ENCODE peak calls at places on chromosomes 7 and 10, in nine cellular contexts. J, Y, H, L, C, I, U, N and K are unnamed samples.
A peak's percentile ranks its signal among the peaks of the same experiment; 100 is the strongest.

GRCh38 chr7:131844380-131844779 is 288.0 kb upstream of the PODXL start:
- DNase-seq in J (no peak), Y (no peak), H (no peak), L (no peak), C (no peak), I (no peak), U (no peak), N (no peak), K (no peak)

GRCh38 chr7:23383225-23383624 is 84.1 kb downstream of the MALSU1 start:
- DNase-seq in J (no peak), Y (no peak), H (no peak), L (no peak), C (no peak), I (no peak), U (no peak), N (peak; percentile 71), K (no peak)

GRCh38 chr7:50792342-50793114 is 9.8 kb upstream of the GRB10 start:
- DNase-seq in J (peak; percentile 68), Y (no peak), H (no peak), L (peak; percentile 81), C (no peak), I (no peak), U (peak; percentile 39), N (peak; percentile 72), K (peak; percentile 20)

GRCh38 chr10:78594938-78595645 is 473.7 kb upstream of the ZMIZ1 start:
- DNase-seq in J (no peak), Y (peak; percentile 14), H (no peak), L (no peak), C (no peak), I (no peak), U (peak; percentile 9), N (no peak), K (no peak)

GRCh38 chr7:18481776-18482175 is 13.8 kb upstream of the HDAC9 start:
- DNase-seq in J (no peak), Y (no peak), H (no peak), L (no peak), C (no peak), I (no peak), U (no peak), N (no peak), K (no peak)

GRCh38 chr7:131895541-131896173 is 339.2 kb upstream of the PODXL start:
- DNase-seq in J (peak; percentile 48), Y (no peak), H (no peak), L (no peak), C (no peak), I (no peak), U (no peak), N (peak; percentile 100), K (peak; percentile 97)

GRCh38 chr7:98250789-98251188 is 1.2 kb downstream of the TECPR1 start:
- DNase-seq in J (no peak), Y (peak; percentile 78), H (no peak), L (no peak), C (no peak), I (peak; percentile 67), U (no peak), N (no peak), K (no peak)

GRCh38 chr10:72694476-72695369 is 2.8 kb downstream of the MCU start:
- DNase-seq in J (peak; percentile 47), Y (peak; percentile 33), H (no peak), L (no peak), C (no peak), I (peak; percentile 18), U (no peak), N (peak; percentile 48), K (no peak)

GRCh38 chr7:34123316-34123715 is 218.0 kb downstream of the BMPER start:
- DNase-seq in J (no peak), Y (no peak), H (no peak), L (no peak), C (no peak), I (no peak), U (no peak), N (no peak), K (no peak)

GRCh38 chr7:128356546-128357365 is 4.7 kb downstream of the PRRT4 start:
- DNase-seq in J (no peak), Y (no peak), H (no peak), L (no peak), C (no peak), I (no peak), U (no peak), N (no peak), K (no peak)

GRCh38 chr10:70925377-70926214 is 37.2 kb upstream of the PCBD1 start:
- DNase-seq in J (peak; percentile 69), Y (peak; percentile 38), H (no peak), L (peak; percentile 87), C (no peak), I (no peak), U (peak; percentile 61), N (peak; percentile 6), K (no peak)

GRCh38 chr7:13197501-13197900 is 510.1 kb downstream of the ARL4A start:
- DNase-seq in J (no peak), Y (no peak), H (no peak), L (no peak), C (no peak), I (no peak), U (no peak), N (peak; percentile 78), K (peak; percentile 35)

GRCh38 chr7:3882782-3883181 is 581.7 kb downstream of the SDK1 start:
- DNase-seq in J (no peak), Y (no peak), H (no peak), L (no peak), C (no peak), I (no peak), U (no peak), N (no peak), K (no peak)

GRCh38 chr10:108561649-108562048 is 1361.7 kb downstream of the XPNPEP1 start:
- DNase-seq in J (no peak), Y (no peak), H (no peak), L (no peak), C (no peak), I (no peak), U (no peak), N (peak; percentile 64), K (no peak)

GRCh38 chr7:74441801-74442200 is 11.9 kb upstream of the GTF2IRD1 start:
- DNase-seq in J (no peak), Y (no peak), H (no peak), L (no peak), C (no peak), I (no peak), U (no peak), N (no peak), K (no peak)

GRCh38 chr10:102656791-102657371 is 12.6 kb downstream of the TRIM8 start:
- DNase-seq in J (no peak), Y (no peak), H (no peak), L (peak; percentile 77), C (no peak), I (no peak), U (no peak), N (no peak), K (no peak)

GRCh38 chr10:72334832-72335393 is 19.8 kb downstream of the DNAJB12 start:
- DNase-seq in J (peak; percentile 37), Y (peak; percentile 89), H (peak; percentile 88), L (peak; percentile 99), C (peak; percentile 49), I (peak; percentile 98), U (peak; percentile 91), N (peak; percentile 96), K (peak; percentile 73)

DNA sequence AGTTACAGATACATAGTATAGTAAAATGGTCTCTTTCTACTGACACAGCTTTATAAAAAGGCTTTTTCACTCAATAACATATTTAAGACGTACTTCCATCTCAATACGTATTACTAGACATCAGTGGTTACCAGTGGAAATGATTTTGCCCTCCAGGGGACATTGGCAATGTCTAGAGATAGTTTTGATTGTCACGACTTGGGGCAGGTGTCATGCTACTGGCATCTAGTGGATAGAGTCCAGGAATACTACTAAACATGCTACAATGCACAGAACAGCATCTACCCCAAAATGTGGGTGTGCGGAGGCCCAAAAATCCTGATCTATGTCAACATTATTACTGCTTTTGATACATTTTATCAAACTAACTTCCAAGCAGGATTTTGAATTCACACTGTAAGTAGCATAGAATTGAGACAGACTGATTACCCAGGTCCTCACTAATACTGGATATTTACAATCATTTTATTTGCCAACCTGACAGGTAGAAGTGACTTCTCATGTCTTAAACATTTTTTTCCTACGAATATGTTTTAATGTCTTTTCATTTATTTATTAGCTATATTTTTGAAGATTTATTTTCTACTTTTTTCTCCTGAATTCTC is 53.8 kb downstream of the HGF start:
- DNase-seq in J (peak; percentile 17), Y (no peak), H (no peak), L (no peak), C (no peak), I (peak; percentile 75), U (no peak), N (peak; percentile 53), K (peak; percentile 42)
- TF ChIP-seq CTCF in J (no peak), Y (peak; percentile 27), H (no peak), L (no peak), C (peak; percentile 41), I (peak; percentile 75), U (no peak), N (peak; percentile 37), K (peak; percentile 77)

GRCh38 chr7:39265912-39266591 is 288.3 kb downstream of the POU6F2 start:
- DNase-seq in J (no peak), Y (no peak), H (no peak), L (no peak), C (no peak), I (no peak), U (no peak), N (no peak), K (no peak)

GRCh38 chr7:39259391-39260003 is 281.8 kb downstream of the POU6F2 start:
- DNase-seq in J (no peak), Y (no peak), H (no peak), L (no peak), C (no peak), I (no peak), U (no peak), N (no peak), K (no peak)

DNA sequence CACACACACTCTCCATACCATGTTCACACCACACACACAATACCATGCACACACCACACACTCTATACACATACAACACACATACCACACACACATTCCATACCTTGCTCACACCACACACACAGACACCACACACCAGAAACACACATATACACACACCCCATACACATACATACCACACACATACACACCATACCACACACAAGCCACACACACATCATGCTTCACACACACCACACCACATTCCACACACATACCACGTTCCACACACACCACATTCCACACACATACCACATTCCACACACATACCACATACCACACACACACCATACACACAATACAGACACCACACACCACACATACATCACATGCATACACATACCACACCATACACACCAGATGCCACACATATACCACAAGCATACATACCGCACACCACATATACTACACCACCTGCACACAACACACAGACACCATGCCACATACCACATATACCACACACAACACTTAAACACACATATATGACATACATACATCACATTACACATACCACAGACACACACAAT is 282.7 kb downstream of the POU6F2 start:
- DNase-seq in J (no peak), Y (no peak), H (no peak), L (no peak), C (no peak), I (no peak), U (no peak), N (no peak), K (no peak)
- H3K4me1 ChIP-seq in J (no peaks in the 10 kb centered on the region), Y (no peaks in the 10 kb centered on the region), H (no peaks in the 10 kb centered on the region), L (no peaks in the 10 kb centered on the region), C (no peaks in the 10 kb centered on the region), I (no peaks in the 10 kb centered on the region), U (no peaks in the 10 kb centered on the region), N (no peaks in the 10 kb centered on the region), K (no peaks in the 10 kb centered on the region)

GRCh38 chr10:96497391-96497790 is 16.3 kb downstream of the TLL2 start:
- DNase-seq in J (no peak), Y (no peak), H (no peak), L (no peak), C (no peak), I (no peak), U (no peak), N (no peak), K (no peak)
- H3K27ac ChIP-seq in J (no peak overlapping the region), Y (no peak overlapping the region), H (no peak overlapping the region), L (no peak overlapping the region), C (no peak overlapping the region), I (no peak overlapping the region), U (no peak overlapping the region), N (no peak overlapping the region), K (no peak overlapping the region)

GRCh38 chr10:124092270-124093075 is 925 bp downstream of the CHST15 start:
- DNase-seq in J (peak; percentile 68), Y (peak; percentile 81), H (no peak), L (peak; percentile 96), C (no peak), I (peak; percentile 93), U (peak; percentile 42), N (peak; percentile 50), K (peak; percentile 37)
- TF ChIP-seq CTCF in J (peak; percentile 25), Y (peak; percentile 63), H (no peak), L (peak; percentile 16), C (no peak), I (peak; percentile 27), U (no peak), N (no peak), K (peak; percentile 37)